ENCODE peak calls at places on chromosome 1, in five cellular contexts. Y, H, L, Z and P are unnamed samples.

GRCh38 chr1:17351047-17351446 is 20.9 kb upstream of the PADI6 start:
- DNase-seq in L (no peak), H (no peak), Y (no peak), Z (no peak), P (no peak)

GRCh38 chr1:236044346-236044745 is 20.5 kb downstream of the NID1 start:
- DNase-seq in L (no peak), H (no peak), Z (no peak), Y (no peak), P (no peak)

GRCh38 chr1:245585252-245585959 is 430.6 kb downstream of the KIF26B start:
- DNase-seq in L (no peak), Y (peak; percentile 96), H (peak; percentile 60), Z (no peak), P (no peak)

GRCh38 chr1:904271-904950 is 19.3 kb upstream of the SAMD11 start:
- DNase-seq in Z (peak; percentile 87), Y (peak; percentile 52), L (peak; percentile 79), H (peak; percentile 76), P (no peak)

GRCh38 chr1:117036018-117036421 is 24.1 kb upstream of the TTF2 start:
- DNase-seq in Y (no peak), L (peak; percentile 70), Z (no peak), H (no peak), P (no peak)

GRCh38 chr1:201180133-201180532 is 10.5 kb upstream of the IGFN1 start:
- DNase-seq in Z (no peak), L (no peak), H (no peak), Y (no peak), P (no peak)

GRCh38 chr1:203610061-203610460 is 16.6 kb upstream of the ATP2B4 start:
- DNase-seq in Y (no peak), L (no peak), H (no peak), Z (no peak), P (no peak)

GRCh38 chr1:152189657-152190442 is 30.8 kb upstream of the RPTN start:
- DNase-seq in H (peak; percentile 59), L (peak; percentile 87), Z (peak; percentile 57), Y (peak; percentile 40), P (no peak)

GRCh38 chr1:151620286-151620685 is 8.4 kb downstream of the SNX27 start:
- DNase-seq in L (no peak), H (peak; percentile 79), Y (no peak), Z (no peak), P (no peak)

GRCh38 chr1:25487628-25488027 is 55.8 kb upstream of the LDLRAP1 start:
- DNase-seq in Z (peak; percentile 39), L (peak; percentile 58), H (no peak), Y (no peak), P (no peak)

GRCh38 chr1:81414417-81415087 is 386.2 kb upstream of the ADGRL2 start:
- DNase-seq in H (peak; percentile 66), Z (peak; percentile 78), L (peak; percentile 83), Y (no peak), P (no peak)

DNA sequence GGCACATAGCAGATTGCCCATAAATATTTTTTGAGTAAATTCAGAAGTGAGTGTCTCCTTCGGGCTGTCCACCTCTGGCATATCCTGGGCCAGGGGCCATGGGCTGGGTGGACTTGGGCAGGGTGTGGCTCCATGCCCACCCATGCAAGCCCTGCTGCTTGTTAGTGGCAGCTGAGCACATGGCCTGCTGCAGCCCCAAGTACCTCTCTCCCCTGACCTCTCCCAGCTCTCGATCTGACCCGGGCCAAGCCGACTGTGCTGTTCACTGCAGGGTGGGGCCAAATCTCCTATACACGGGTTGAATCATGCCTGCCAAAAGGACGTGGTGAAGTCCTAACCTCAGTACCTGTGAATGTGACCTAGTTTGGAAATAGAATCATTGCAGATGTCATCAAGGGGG is 132.5 kb upstream of the C1orf174 start:
- DNase-seq in Z (no peak), Y (no peak), H (no peak), L (no peak), P (no peak)
- TF ChIP-seq EZH2 in Z (no peak), Y (no peak), H (no peak), L (no peak), P (no peak)

GRCh38 chr1:33716976-33717688 is 146.7 kb upstream of the HMGB4 start:
- DNase-seq in Z (no peak), H (no peak), L (no peak), Y (no peak), P (no peak)
- TF ChIP-seq CTCF in Z (no peak), H (no peak), L (no peak), Y (no peak), P (no peak)

GRCh38 chr1:50420283-50420682 is 3.0 kb downstream of the DMRTA2 start:
- DNase-seq in L (peak; percentile 43), Y (no peak), Z (peak; percentile 5), H (no peak), P (no peak)
- TF ChIP-seq EZH2 in L (peak; percentile 100), Y (no peak), Z (peak; percentile 60), H (no peak), P (no peak)

GRCh38 chr1:59903136-59903754 is 23.3 kb downstream of the CYP2J2 start:
- DNase-seq in L (peak; percentile 75), Y (no peak), Z (peak; percentile 44), H (peak; percentile 12), P (no peak)
- TF ChIP-seq CTCF in L (peak; percentile 61), Y (peak; percentile 42), Z (peak; percentile 64), H (peak; percentile 63), P (peak; percentile 53)

GRCh38 chr1:210251680-210252490 is 19.3 kb downstream of the SERTAD4 start:
- DNase-seq in L (peak; percentile 64), Z (peak; percentile 62), H (no peak), Y (no peak), P (no peak)
- TF ChIP-seq EZH2 in L (no peak), Z (peak; percentile 37), H (no peak), Y (peak; percentile 47), P (no peak)

DNA sequence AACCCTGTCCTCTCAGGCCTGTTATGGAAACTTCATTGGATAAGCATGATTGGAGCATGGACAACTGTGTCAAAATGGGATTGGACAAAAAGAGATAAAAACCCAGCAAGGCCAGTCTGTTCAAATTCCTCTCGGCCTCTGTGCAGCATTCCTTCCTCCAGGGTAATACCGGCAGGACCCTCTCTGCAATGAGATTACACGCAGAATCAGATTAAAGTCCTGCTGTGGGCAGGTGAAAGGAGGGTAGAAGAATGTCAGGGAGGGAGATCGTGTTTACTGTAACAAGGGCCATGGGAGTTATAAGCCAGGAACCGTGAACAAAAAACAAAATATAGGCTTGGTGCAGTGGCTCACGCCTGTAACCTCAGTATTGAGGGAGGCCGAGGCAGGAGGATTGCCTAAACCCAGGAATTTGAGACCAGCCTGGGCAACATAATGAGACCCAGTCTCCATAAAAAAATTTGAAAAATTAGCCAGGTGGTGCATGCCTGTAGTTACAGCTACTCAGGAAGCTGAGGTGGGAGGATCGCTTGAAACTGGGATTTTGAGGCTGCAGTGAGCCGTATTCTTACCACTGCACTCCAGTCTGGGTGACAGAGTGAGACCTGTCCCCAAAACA is 5.6 kb upstream of the EFHD2 start:
- DNase-seq in Y (no peak), L (no peak), H (no peak), Z (no peak), P (no peak)
- TF ChIP-seq CTCF in Y (no peak), L (no peak), H (no peak), Z (no peak), P (no peak)